ENCODE peak calls at places on chromosome 10, in five cellular contexts. M, E, T, R and X are unnamed samples.

GRCh38 chr10:111475720-111476119 is 398.9 kb downstream of the ADRA2A start:
- DNase-seq in T (no peak), M (no peak), E (no peak), R (no peak), X (no peak)

GRCh38 chr10:79981673-79982485 is 33.0 kb upstream of the SFTPD start:
- DNase-seq in E (peak; percentile 72), M (peak; percentile 73), T (peak; percentile 40), R (peak; percentile 43), X (peak; percentile 53)

GRCh38 chr10:126671402-126671975 is 996 bp upstream of the C10orf90 start:
- DNase-seq in T (no peak), R (no peak), M (no peak), E (no peak), X (no peak)

GRCh38 chr10:1434912-1435692 is 302.2 kb downstream of the ADARB2 start:
- DNase-seq in E (no peak), T (no peak), R (no peak), M (no peak), X (no peak)

GRCh38 chr10:79192677-79193003 is 123.9 kb downstream of the ZMIZ1 start:
- DNase-seq in M (no peak), E (no peak), T (no peak), R (no peak), X (no peak)

GRCh38 chr10:11654659-11655058 is 43.2 kb upstream of the USP6NL start:
- DNase-seq in E (no peak), M (no peak), R (no peak), T (no peak), X (no peak)

GRCh38 chr10:80289451-80290287 is at the start of gene MAT1A:
- DNase-seq in T (no peak), E (no peak), M (no peak), R (peak; percentile 6), X (peak; percentile 40)

GRCh38 chr10:103592186-103593021 is 98.9 kb downstream of the NEURL1 start:
- DNase-seq in E (peak; percentile 47), R (peak; percentile 4), M (peak; percentile 59), T (peak; percentile 69), X (no peak)

GRCh38 chr10:103450201-103450695 is 1.9 kb downstream of the CALHM2 start:
- DNase-seq in T (no peak), M (no peak), E (no peak), R (no peak), X (no peak)

GRCh38 chr10:71324743-71325142 is 5.7 kb downstream of the SLC29A3 start:
- DNase-seq in T (no peak), E (no peak), R (no peak), M (no peak), X (no peak)